ENCODE peak calls at places on chromosomes 1 and 21, in ten cellular contexts. S is mesothelial cell of epicardium; O is AG08396; N is cardiac septum; I is pancreas; L is omental fat pad; G is activated T-helper 9 cell treated with anti-CD3 and anti-CD28 coated beads, Interleukin-2, amount 50 U/mL, for 16 hours; F is progenitor cell of endocrine pancreas; Y is Caki2; X is HuH-7.5. C is an unnamed sample.

GRCh38 chr1:41530411-41530810 is 45.9 kb upstream of the EDN2 start:
- DNase-seq in O (no peak), L (no peak), S (no peak), N (peak), G (no peak), Y (no peak), I (no peak), F (no peak), X (no peak), C (no peak)

GRCh38 chr1:1920057-1920607 is 1.1 kb upstream of the TMEM52 start:
- DNase-seq in Y (no peak), N (no peak), X (no peak), F (no peak), L (no peak), O (no peak), S (no peak), G (no peak), I (no peak), C (no peak)

GRCh38 chr21:26686278-26686677 is 113.2 kb upstream of the CYYR1 start:
- DNase-seq in Y (peak), O (peak), F (no peak), N (no peak), G (no peak), X (no peak), L (no peak), S (no peak), I (no peak), C (peak)

GRCh38 chr1:225754940-225755635 is 22.5 kb upstream of the SRP9 start:
- DNase-seq in X (no peak), O (peak), I (peak), N (no peak), L (no peak), F (no peak), G (no peak), Y (peak), S (no peak), C (no peak)

GRCh38 chr1:245876586-245876985 is 630.5 kb downstream of the SMYD3 start:
- DNase-seq in X (no peak), Y (no peak), S (no peak), I (no peak), G (no peak), F (no peak), N (no peak), L (no peak), O (no peak), C (no peak)

GRCh38 chr1:19439464-19440171 is 45.7 kb downstream of the CAPZB start:
- DNase-seq in I (no peak), N (no peak), S (no peak), F (no peak), X (no peak), O (no peak), Y (no peak), G (no peak), L (no peak), C (no peak)

GRCh38 chr21:46211786-46212720 is 16.5 kb downstream of the LSS start:
- DNase-seq in X (no peak), L (peak), S (no peak), N (peak), O (no peak), G (no peak), F (no peak), I (no peak), Y (no peak), C (no peak)

GRCh38 chr1:156262461-156263287 is 14.8 kb upstream of the PAQR6 start:
- DNase-seq in L (no peak), X (no peak), O (peak), G (no peak), I (no peak), F (no peak), S (no peak), N (no peak), Y (no peak), C (no peak)

GRCh38 chr1:23177438-23178380 is 9.1 kb upstream of the LUZP1 start:
- DNase-seq in L (no peak), I (peak), F (peak), N (peak), Y (peak), O (peak), S (peak), G (peak), X (peak), C (peak)

GRCh38 chr1:56934400-56935080 is 31.3 kb downstream of the C8B start:
- DNase-seq in G (no peak), X (no peak), Y (no peak), F (no peak), N (no peak), O (no peak), S (no peak), I (no peak), L (no peak), C (no peak)

GRCh38 chr1:178057863-178058576 is 35.9 kb upstream of the RASAL2 start:
- DNase-seq in I (no peak), G (no peak), N (peak), F (no peak), O (no peak), X (no peak), L (no peak), Y (no peak), S (no peak), C (no peak)

GRCh38 chr1:229363723-229364122 is 20.9 kb upstream of the CCSAP start:
- DNase-seq in I (no peak), X (no peak), L (no peak), N (no peak), O (no peak), G (no peak), S (no peak), F (no peak), Y (no peak), C (no peak)

GRCh38 chr1:172325562-172325961 is 94.9 kb upstream of the C1orf105 start:
- DNase-seq in F (no peak), O (no peak), L (no peak), I (no peak), X (no peak), G (no peak), S (no peak), N (no peak), Y (peak), C (no peak)

GRCh38 chr1:183610053-183610452 is 19.8 kb upstream of the NCF2 start:
- DNase-seq in O (no peak), X (no peak), L (no peak), I (no peak), S (no peak), F (no peak), G (no peak), Y (no peak), N (no peak), C (no peak)

GRCh38 chr1:230784163-230784562 is 37.0 kb downstream of the CAPN9 start:
- DNase-seq in F (no peak), I (no peak), O (no peak), N (no peak), G (no peak), S (no peak), Y (no peak), L (no peak), X (no peak), C (no peak)

GRCh38 chr1:221704291-221704690 is 37.6 kb downstream of the DUSP10 start:
- DNase-seq in Y (no peak), F (no peak), N (no peak), X (no peak), I (no peak), S (no peak), O (no peak), G (no peak), L (no peak), C (no peak)

GRCh38 chr1:155912056-155912536 is 947 bp upstream of the RIT1 start:
- DNase-seq in F (no peak), I (no peak), S (no peak), X (no peak), L (no peak), Y (no peak), O (no peak), G (no peak), N (no peak), C (no peak)

GRCh38 chr1:1593834-1594601 is 5.9 kb downstream of the FNDC10 start:
- DNase-seq in F (no peak), O (no peak), S (no peak), G (no peak), X (no peak), Y (no peak), L (no peak), N (no peak), I (no peak), C (no peak)

GRCh38 chr21:45987121-45987711 is 5.6 kb downstream of the COL6A1 start:
- DNase-seq in I (no peak), L (no peak), N (no peak), Y (no peak), X (no peak), F (no peak), S (peak), O (no peak), G (no peak), C (no peak)

GRCh38 chr21:36044056-36044455 is 16.3 kb downstream of the SETD4 start:
- DNase-seq in G (no peak), X (no peak), I (no peak), O (no peak), F (no peak), L (no peak), Y (no peak), S (no peak), N (no peak), C (no peak)

GRCh38 chr1:231106347-231106746 is 55.5 kb upstream of the TRIM67 start:
- DNase-seq in F (no peak), O (peak), Y (no peak), X (no peak), G (no peak), N (no peak), S (no peak), L (no peak), I (no peak), C (no peak)

GRCh38 chr1:55894521-55894920 is 679.4 kb upstream of the USP24 start:
- DNase-seq in I (no peak), S (no peak), F (no peak), G (no peak), Y (no peak), L (no peak), X (no peak), O (no peak), N (no peak), C (no peak)

GRCh38 chr1:231970684-231971083 is 344.1 kb downstream of the DISC1 start:
- DNase-seq in Y (no peak), G (no peak), O (no peak), X (no peak), S (no peak), F (no peak), L (no peak), I (no peak), N (no peak), C (no peak)

GRCh38 chr1:173062156-173062938 is 11.6 kb upstream of the TNFSF18 start:
- DNase-seq in S (no peak), N (no peak), O (peak), I (no peak), X (no peak), L (no peak), Y (no peak), G (no peak), F (no peak), C (no peak)